ENCODE peak calls at places on chromosomes 12 and 14, in eight cellular contexts. S is heart left ventricle, K is ovary, Q is erythroblast, P is gastrocnemius medialis, T is IMR-90, C is stomach, B is vagina. W is an unnamed sample.

GRCh38 chr12:112122823-112123690 is 2.3 kb upstream of the TRAFD1 start:
- DNase-seq in S (no peak), K (no peak), Q (no peak), P (no peak), T (peak), C (no peak), B (no peak), W (no peak)

GRCh38 chr14:75249251-75249957 is 29.2 kb upstream of the FOS start:
- DNase-seq in S (no peak), K (no peak), Q (no peak), P (peak), T (no peak), C (peak), B (no peak), W (no peak)

GRCh38 chr12:72523754-72524153 is 251.6 kb downstream of the TRHDE start:
- DNase-seq in S (no peak), K (no peak), Q (no peak), P (no peak), T (no peak), C (no peak), B (no peak), W (no peak)

GRCh38 chr14:87705439-87705896 is 287.5 kb downstream of the GALC start:
- DNase-seq in S (peak), K (no peak), Q (no peak), P (no peak), T (no peak), C (no peak), B (no peak), W (no peak)

GRCh38 chr14:31010935-31011334 is 14.5 kb upstream of the AP4S1 start:
- DNase-seq in S (no peak), K (no peak), Q (no peak), P (no peak), T (no peak), C (no peak), B (no peak), W (no peak)

GRCh38 chr12:49529409-49529808 is 9.4 kb upstream of the KCNH3 start:
- DNase-seq in S (no peak), K (no peak), Q (no peak), P (no peak), T (no peak), C (no peak), B (peak), W (no peak)

GRCh38 chr14:32230181-32230580 is 27.1 kb upstream of the RNU6-8 start:
- DNase-seq in S (no peak), K (no peak), Q (no peak), P (no peak), T (peak), C (no peak), B (no peak), W (no peak)

GRCh38 chr12:12501121-12501520 is 61.5 kb downstream of the DUSP16 start:
- DNase-seq in S (no peak), K (no peak), Q (no peak), P (no peak), T (no peak), C (no peak), B (no peak), W (no peak)

GRCh38 chr14:74583689-74584434 is 28.2 kb downstream of the LTBP2 start:
- DNase-seq in S (peak), K (peak), Q (no peak), P (no peak), T (peak), C (no peak), B (no peak), W (peak)

GRCh38 chr12:102510463-102510862 is 30.1 kb upstream of the IGF1 start:
- DNase-seq in S (no peak), K (no peak), Q (no peak), P (no peak), T (no peak), C (no peak), B (no peak), W (no peak)

DNA sequence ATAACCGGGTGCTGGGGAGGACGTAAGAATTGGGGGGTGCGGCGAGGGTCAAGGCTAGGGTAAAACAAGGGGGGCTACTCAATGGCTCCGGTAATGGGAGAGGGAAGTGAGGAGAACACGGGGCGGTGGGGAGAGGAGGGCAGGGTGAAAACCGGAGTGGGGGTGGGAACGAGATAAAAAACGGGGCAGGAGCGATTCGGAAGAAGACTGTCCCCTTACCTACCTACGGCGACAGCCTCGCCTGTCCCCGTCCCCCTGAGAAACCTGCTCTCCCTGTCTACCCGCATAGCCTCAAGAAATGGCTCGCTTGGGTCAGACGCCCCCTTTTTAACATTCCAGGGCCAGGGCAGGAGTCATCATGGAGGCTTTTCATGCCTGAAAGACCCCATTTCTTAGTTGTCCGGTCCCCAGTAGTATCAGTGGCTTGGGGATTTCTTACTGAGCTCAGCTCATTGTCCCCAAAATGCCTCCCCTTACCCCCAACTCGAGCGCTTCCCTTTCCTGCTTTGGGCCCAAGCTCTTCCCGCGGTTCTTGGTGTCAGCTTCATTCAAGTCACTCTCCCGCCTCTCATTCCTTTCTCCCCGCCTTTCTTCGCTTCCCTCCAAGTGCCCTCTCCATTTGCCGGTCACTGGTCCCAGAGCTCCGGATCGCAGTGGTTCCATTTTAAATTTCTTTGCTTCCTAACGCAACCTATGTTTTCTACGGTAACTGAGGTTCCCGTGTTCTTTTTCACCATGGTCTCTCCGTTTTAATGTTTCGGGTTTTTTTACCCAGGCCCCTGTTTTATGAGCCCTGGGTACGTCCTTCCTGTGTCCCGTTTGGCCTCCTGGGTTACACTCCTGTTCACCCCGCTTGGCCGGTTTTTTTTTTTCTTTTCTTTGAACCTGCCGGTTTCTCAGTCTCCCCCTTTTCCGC is 1.2 kb upstream of the WSB2 start:
- DNase-seq in S (peak), K (peak), Q (peak), P (no peak), T (peak), C (peak), B (no peak), W (peak)
- TF ChIP-seq POLR2A in S (no peak), K (no peak), Q (peak), P (no peak), T (peak), C (peak), B (no peak), W (no peak)

GRCh38 chr12:6530576-6531260 is 3.6 kb upstream of the GAPDH start:
- DNase-seq in S (no peak), K (no peak), Q (no peak), P (no peak), T (no peak), C (no peak), B (no peak), W (no peak)

GRCh38 chr12:6532927-6533652 is 1.2 kb upstream of the GAPDH start:
- DNase-seq in S (peak), K (peak), Q (peak), P (no peak), T (peak), C (peak), B (no peak), W (peak)

GRCh38 chr12:6534158-6534913 is at the start of gene GAPDH:
- DNase-seq in S (peak), K (peak), Q (peak), P (peak), T (peak), C (peak), B (peak), W (peak)

GRCh38 chr12:6533653-6534157 is 612 bp upstream of the GAPDH start:
- DNase-seq in S (peak), K (peak), Q (peak), P (no peak), T (peak), C (peak), B (peak), W (peak)

DNA sequence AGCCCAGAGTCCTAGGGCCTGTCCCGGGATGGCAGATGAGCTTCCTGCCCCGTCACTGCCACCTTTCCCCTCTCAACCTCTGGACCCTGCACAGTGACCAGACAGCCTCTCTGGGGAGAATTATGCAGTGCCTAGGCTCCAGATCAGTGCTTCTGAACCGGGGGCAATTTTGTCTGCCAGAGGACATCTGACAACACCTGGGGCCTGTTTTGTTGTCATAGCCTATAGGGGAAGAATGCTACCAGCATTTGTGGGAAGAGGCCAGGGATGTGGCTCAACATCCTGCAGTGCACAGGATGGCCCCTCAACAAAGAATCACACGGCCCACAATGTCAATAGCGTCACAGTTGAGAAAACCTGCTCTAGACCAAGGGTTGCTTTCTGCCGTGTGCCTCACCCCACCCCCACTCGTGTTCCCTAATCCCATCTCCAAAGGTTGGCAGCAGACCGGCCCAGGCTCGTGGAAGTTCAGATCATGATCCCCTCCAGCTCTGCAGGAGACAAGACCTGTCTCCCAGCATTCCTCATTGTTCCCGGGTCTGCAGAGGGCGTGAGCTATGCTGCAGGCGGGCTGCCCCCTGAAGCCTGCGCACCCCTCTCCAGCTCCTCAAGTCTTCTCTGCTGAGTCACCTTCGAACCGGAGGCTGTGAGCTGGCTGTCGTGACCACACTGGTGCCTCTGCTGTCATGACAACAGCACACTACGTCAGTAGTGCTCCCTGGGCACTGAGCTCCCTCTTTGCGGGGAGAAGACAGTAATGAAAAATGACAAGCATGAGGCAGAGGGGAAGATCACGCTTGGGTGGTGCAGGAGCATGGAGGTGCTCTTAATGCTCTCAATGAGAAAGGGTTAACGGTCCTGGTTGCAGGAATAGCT is 2.0 kb upstream of the GAPDH start:
- DNase-seq in S (peak), K (peak), Q (peak), P (no peak), T (peak), C (peak), B (peak), W (peak)
- TF ChIP-seq POLR2A in S (peak), K (no peak), Q (peak), P (no peak), T (peak), C (no peak), B (no peak), W (peak)

GRCh38 chr12:51048601-51049369 is 658 bp downstream of the LETMD1 start:
- DNase-seq in S (no peak), K (no peak), Q (peak), P (no peak), T (no peak), C (no peak), B (no peak), W (no peak)

GRCh38 chr12:51049525-51049924 is 1.4 kb downstream of the LETMD1 start:
- DNase-seq in S (no peak), K (no peak), Q (no peak), P (no peak), T (no peak), C (no peak), B (no peak), W (no peak)

GRCh38 chr12:51051787-51052186 is 3.7 kb downstream of the LETMD1 start:
- DNase-seq in S (no peak), K (no peak), Q (no peak), P (no peak), T (no peak), C (no peak), B (no peak), W (no peak)

GRCh38 chr12:51047655-51048540 is at the start of gene LETMD1:
- DNase-seq in S (peak), K (peak), Q (peak), P (peak), T (peak), C (peak), B (peak), W (peak)
- TF ChIP-seq POLR2A in S (peak), K (peak), Q (peak), P (peak), T (peak), C (no peak), B (peak), W (peak)

GRCh38 chr12:7130791-7131501 is 775 bp downstream of the CLSTN3 start:
- DNase-seq in S (peak), K (peak), Q (peak), P (no peak), T (peak), C (peak), B (no peak), W (peak)

GRCh38 chr12:7130537-7130790 is 293 bp downstream of the CLSTN3 start:
- DNase-seq in S (no peak), K (no peak), Q (no peak), P (no peak), T (no peak), C (no peak), B (no peak), W (no peak)

GRCh38 chr12:7131502-7131866 is 1.3 kb downstream of the CLSTN3 start:
- DNase-seq in S (no peak), K (no peak), Q (peak), P (no peak), T (no peak), C (no peak), B (no peak), W (no peak)

GRCh38 chr12:7128681-7129593 is at the start of gene RBP5:
- DNase-seq in S (no peak), K (peak), Q (peak), P (no peak), T (no peak), C (no peak), B (no peak), W (peak)

GRCh38 chr12:7129647-7130536 is at the start of gene CLSTN3:
- DNase-seq in S (peak), K (peak), Q (peak), P (peak), T (peak), C (peak), B (no peak), W (peak)
- TF ChIP-seq POLR2A in S (no peak), K (peak), Q (no peak), P (no peak), T (no peak), C (no peak), B (peak), W (no peak)

W was measured in uterus.